ENCODE peak calls at places on chromosomes 13 and 19, in ten cellular contexts. One of them, this sample, is unnamed.

GRCh38 chr19:10773969-10774368 is 56.1 kb downstream of the DNM2 start:
- DNase-seq in fibroblast of lung: no peak
- DNase-seq in lower leg skin: no peak
- DNase-seq in neural progenitor cell: no peak
- DNase-seq in HFF-Myc: no peak
- DNase-seq in bronchial epithelial cell: peak
- DNase-seq in right atrium auricular region: no peak
- DNase-seq in breast epithelium: no peak
- DNase-seq in tibial artery: no peak
- DNase-seq in psoas muscle: no peak
- DNase-seq in this sample: no peak

GRCh38 chr19:42121666-42122069 is 10.6 kb downstream of the POU2F2 start:
- DNase-seq in neural progenitor cell: no peak
- DNase-seq in tibial artery: peak
- DNase-seq in breast epithelium: no peak
- DNase-seq in right atrium auricular region: no peak
- DNase-seq in fibroblast of lung: peak
- DNase-seq in bronchial epithelial cell: peak
- DNase-seq in psoas muscle: peak
- DNase-seq in HFF-Myc: peak
- DNase-seq in lower leg skin: peak
- DNase-seq in this sample: no peak

GRCh38 chr19:43784251-43784980 is 3.6 kb upstream of the KCNN4 start:
- DNase-seq in fibroblast of lung: peak
- DNase-seq in lower leg skin: no peak
- DNase-seq in neural progenitor cell: no peak
- DNase-seq in tibial artery: peak
- DNase-seq in HFF-Myc: peak
- DNase-seq in breast epithelium: no peak
- DNase-seq in psoas muscle: peak
- DNase-seq in bronchial epithelial cell: peak
- DNase-seq in right atrium auricular region: peak
- DNase-seq in this sample: peak

GRCh38 chr13:112887557-112887991 is 81.4 kb upstream of the MCF2L start:
- DNase-seq in right atrium auricular region: no peak
- DNase-seq in breast epithelium: no peak
- DNase-seq in tibial artery: no peak
- DNase-seq in lower leg skin: no peak
- DNase-seq in psoas muscle: no peak
- DNase-seq in fibroblast of lung: no peak
- DNase-seq in neural progenitor cell: no peak
- DNase-seq in bronchial epithelial cell: no peak
- DNase-seq in HFF-Myc: no peak
- DNase-seq in this sample: no peak

GRCh38 chr13:43270043-43270830 is 246.9 kb downstream of the DNAJC15 start:
- DNase-seq in lower leg skin: no peak
- DNase-seq in right atrium auricular region: no peak
- DNase-seq in breast epithelium: no peak
- DNase-seq in psoas muscle: no peak
- DNase-seq in fibroblast of lung: peak
- DNase-seq in tibial artery: no peak
- DNase-seq in bronchial epithelial cell: no peak
- DNase-seq in neural progenitor cell: no peak
- DNase-seq in HFF-Myc: no peak
- DNase-seq in this sample: no peak

GRCh38 chr13:109568273-109568900 is 218.0 kb downstream of the IRS2 start:
- DNase-seq in tibial artery: no peak
- DNase-seq in bronchial epithelial cell: no peak
- DNase-seq in psoas muscle: no peak
- DNase-seq in neural progenitor cell: no peak
- DNase-seq in breast epithelium: no peak
- DNase-seq in right atrium auricular region: no peak
- DNase-seq in fibroblast of lung: peak
- DNase-seq in HFF-Myc: no peak
- DNase-seq in lower leg skin: no peak
- DNase-seq in this sample: no peak

GRCh38 chr19:39212377-39212742 is 8.3 kb upstream of the SYCN start:
- DNase-seq in breast epithelium: no peak
- DNase-seq in bronchial epithelial cell: no peak
- DNase-seq in psoas muscle: no peak
- DNase-seq in right atrium auricular region: no peak
- DNase-seq in neural progenitor cell: peak
- DNase-seq in fibroblast of lung: peak
- DNase-seq in lower leg skin: no peak
- DNase-seq in HFF-Myc: no peak
- DNase-seq in tibial artery: no peak
- DNase-seq in this sample: no peak

GRCh38 chr19:20077791-20078463 is at the start of gene ZNF90:
- DNase-seq in tibial artery: peak
- DNase-seq in fibroblast of lung: peak
- DNase-seq in lower leg skin: peak
- DNase-seq in right atrium auricular region: peak
- DNase-seq in psoas muscle: peak
- DNase-seq in neural progenitor cell: peak
- DNase-seq in breast epithelium: peak
- DNase-seq in bronchial epithelial cell: peak
- DNase-seq in HFF-Myc: peak
- DNase-seq in this sample: peak

GRCh38 chr13:42064259-42064658 is 15.8 kb downstream of the DGKH start:
- DNase-seq in breast epithelium: no peak
- DNase-seq in bronchial epithelial cell: peak
- DNase-seq in fibroblast of lung: peak
- DNase-seq in psoas muscle: peak
- DNase-seq in HFF-Myc: no peak
- DNase-seq in right atrium auricular region: no peak
- DNase-seq in lower leg skin: no peak
- DNase-seq in tibial artery: no peak
- DNase-seq in neural progenitor cell: no peak
- DNase-seq in this sample: no peak

GRCh38 chr13:97798836-97799235 is 154.6 kb upstream of the IPO5 start:
- DNase-seq in fibroblast of lung: peak
- DNase-seq in lower leg skin: no peak
- DNase-seq in breast epithelium: no peak
- DNase-seq in psoas muscle: no peak
- DNase-seq in HFF-Myc: peak
- DNase-seq in right atrium auricular region: no peak
- DNase-seq in neural progenitor cell: no peak
- DNase-seq in bronchial epithelial cell: no peak
- DNase-seq in tibial artery: no peak
- DNase-seq in this sample: no peak

DNA sequence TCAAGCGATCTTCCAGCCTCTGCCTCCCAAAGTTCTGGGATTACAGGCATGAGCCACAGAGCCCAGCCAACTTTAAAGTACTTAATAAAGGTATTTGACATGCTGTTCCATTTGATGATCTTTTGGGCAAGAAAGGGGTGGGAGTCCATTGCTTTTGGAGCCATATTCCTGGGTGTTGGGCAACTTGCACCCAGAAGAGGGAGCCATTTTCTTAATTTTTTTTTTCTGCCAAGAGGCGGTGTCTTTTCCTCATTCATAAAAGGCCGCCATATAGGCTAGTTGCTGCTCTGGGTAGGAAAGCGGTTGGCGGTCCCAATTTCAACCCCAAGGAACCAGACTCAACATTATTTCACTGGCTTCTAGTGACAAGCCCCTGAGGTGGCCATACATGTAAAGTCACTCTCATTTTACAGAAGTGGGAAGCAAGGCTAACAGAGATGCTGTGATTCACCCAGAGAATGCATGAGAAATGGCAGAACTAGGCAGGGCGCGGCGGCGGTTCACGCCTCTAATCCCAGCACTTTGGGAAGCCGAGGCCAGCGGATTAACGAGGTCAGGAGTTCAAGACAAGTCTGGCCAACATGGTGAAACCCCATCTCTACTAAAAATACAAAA is 139.6 kb downstream of the CACNA1A start:
- DNase-seq in neural progenitor cell: peak
- DNase-seq in breast epithelium: no peak
- DNase-seq in bronchial epithelial cell: peak
- DNase-seq in fibroblast of lung: peak
- DNase-seq in HFF-Myc: peak
- DNase-seq in psoas muscle: no peak
- DNase-seq in tibial artery: no peak
- DNase-seq in lower leg skin: no peak
- DNase-seq in right atrium auricular region: no peak
- DNase-seq in this sample: peak
- TF ChIP-seq CTCF in neural progenitor cell: peak
- TF ChIP-seq CTCF in breast epithelium: no peak
- TF ChIP-seq CTCF in bronchial epithelial cell: peak
- TF ChIP-seq CTCF in fibroblast of lung: peak
- TF ChIP-seq CTCF in HFF-Myc: peak
- TF ChIP-seq CTCF in psoas muscle: no peak
- TF ChIP-seq CTCF in tibial artery: no peak
- TF ChIP-seq CTCF in lower leg skin: no peak
- TF ChIP-seq CTCF in right atrium auricular region: no peak
- TF ChIP-seq CTCF in this sample: peak

GRCh38 chr19:47650695-47651094 is 41.8 kb downstream of the BICRA start:
- DNase-seq in lower leg skin: no peak
- DNase-seq in tibial artery: no peak
- DNase-seq in HFF-Myc: no peak
- DNase-seq in bronchial epithelial cell: no peak
- DNase-seq in neural progenitor cell: no peak
- DNase-seq in psoas muscle: no peak
- DNase-seq in fibroblast of lung: no peak
- DNase-seq in right atrium auricular region: no peak
- DNase-seq in breast epithelium: no peak
- DNase-seq in this sample: no peak
- H3K4me3 ChIP-seq in lower leg skin: no peak
- H3K4me3 ChIP-seq in tibial artery: no peak
- H3K4me3 ChIP-seq in HFF-Myc: no peak
- H3K4me3 ChIP-seq in bronchial epithelial cell: no peak
- H3K4me3 ChIP-seq in neural progenitor cell: no peak
- H3K4me3 ChIP-seq in psoas muscle: no peak
- H3K4me3 ChIP-seq in fibroblast of lung: no peak
- H3K4me3 ChIP-seq in right atrium auricular region: no peak
- H3K4me3 ChIP-seq in breast epithelium: no peak
- H3K4me3 ChIP-seq in this sample: no peak

GRCh38 chr19:50854636-50855410 is at the start of gene KLK3:
- DNase-seq in HFF-Myc: no peak
- DNase-seq in tibial artery: no peak
- DNase-seq in fibroblast of lung: no peak
- DNase-seq in lower leg skin: no peak
- DNase-seq in psoas muscle: no peak
- DNase-seq in right atrium auricular region: no peak
- DNase-seq in breast epithelium: no peak
- DNase-seq in neural progenitor cell: no peak
- DNase-seq in bronchial epithelial cell: no peak
- DNase-seq in this sample: no peak

GRCh38 chr19:50857366-50857765 is 2.7 kb downstream of the KLK3 start:
- DNase-seq in bronchial epithelial cell: no peak
- DNase-seq in fibroblast of lung: no peak
- DNase-seq in HFF-Myc: no peak
- DNase-seq in neural progenitor cell: no peak
- DNase-seq in right atrium auricular region: no peak
- DNase-seq in psoas muscle: no peak
- DNase-seq in tibial artery: no peak
- DNase-seq in lower leg skin: no peak
- DNase-seq in breast epithelium: no peak
- DNase-seq in this sample: no peak

GRCh38 chr19:50850738-50851137 is 4.0 kb upstream of the KLK3 start:
- DNase-seq in tibial artery: no peak
- DNase-seq in psoas muscle: no peak
- DNase-seq in neural progenitor cell: no peak
- DNase-seq in HFF-Myc: no peak
- DNase-seq in breast epithelium: no peak
- DNase-seq in right atrium auricular region: no peak
- DNase-seq in fibroblast of lung: no peak
- DNase-seq in bronchial epithelial cell: no peak
- DNase-seq in lower leg skin: no peak
- DNase-seq in this sample: no peak

GRCh38 chr19:50851620-50852019 is 3.1 kb upstream of the KLK3 start:
- DNase-seq in psoas muscle: no peak
- DNase-seq in bronchial epithelial cell: no peak
- DNase-seq in HFF-Myc: no peak
- DNase-seq in fibroblast of lung: no peak
- DNase-seq in tibial artery: no peak
- DNase-seq in neural progenitor cell: no peak
- DNase-seq in breast epithelium: no peak
- DNase-seq in lower leg skin: no peak
- DNase-seq in right atrium auricular region: no peak
- DNase-seq in this sample: no peak
- TF ChIP-seq CTCF in psoas muscle: no peak
- TF ChIP-seq CTCF in bronchial epithelial cell: no peak
- TF ChIP-seq CTCF in HFF-Myc: no peak
- TF ChIP-seq CTCF in fibroblast of lung: no peak
- TF ChIP-seq CTCF in tibial artery: no peak
- TF ChIP-seq CTCF in neural progenitor cell: no peak
- TF ChIP-seq CTCF in breast epithelium: no peak
- TF ChIP-seq CTCF in lower leg skin: no peak
- TF ChIP-seq CTCF in right atrium auricular region: no peak
- TF ChIP-seq CTCF in this sample: no peak

GRCh38 chr13:50122465-50122864 is 107.2 kb downstream of the KCNRG start:
- DNase-seq in neural progenitor cell: peak
- DNase-seq in right atrium auricular region: no peak
- DNase-seq in tibial artery: no peak
- DNase-seq in fibroblast of lung: no peak
- DNase-seq in breast epithelium: no peak
- DNase-seq in lower leg skin: no peak
- DNase-seq in HFF-Myc: no peak
- DNase-seq in bronchial epithelial cell: no peak
- DNase-seq in psoas muscle: no peak
- DNase-seq in this sample: no peak

GRCh38 chr13:50124536-50125305 is 109.5 kb downstream of the KCNRG start:
- DNase-seq in tibial artery: peak
- DNase-seq in psoas muscle: peak
- DNase-seq in lower leg skin: peak
- DNase-seq in breast epithelium: peak
- DNase-seq in right atrium auricular region: no peak
- DNase-seq in neural progenitor cell: peak
- DNase-seq in bronchial epithelial cell: peak
- DNase-seq in HFF-Myc: no peak
- DNase-seq in fibroblast of lung: peak
- DNase-seq in this sample: no peak

GRCh38 chr13:50123862-50124535 is 108.8 kb downstream of the KCNRG start:
- DNase-seq in bronchial epithelial cell: peak
- DNase-seq in lower leg skin: peak
- DNase-seq in breast epithelium: peak
- DNase-seq in right atrium auricular region: peak
- DNase-seq in HFF-Myc: peak
- DNase-seq in neural progenitor cell: peak
- DNase-seq in psoas muscle: peak
- DNase-seq in tibial artery: peak
- DNase-seq in fibroblast of lung: peak
- DNase-seq in this sample: peak

GRCh38 chr13:50123002-50123401 is 107.8 kb downstream of the KCNRG start:
- DNase-seq in fibroblast of lung: no peak
- DNase-seq in tibial artery: no peak
- DNase-seq in psoas muscle: no peak
- DNase-seq in right atrium auricular region: no peak
- DNase-seq in neural progenitor cell: no peak
- DNase-seq in HFF-Myc: no peak
- DNase-seq in bronchial epithelial cell: no peak
- DNase-seq in lower leg skin: no peak
- DNase-seq in breast epithelium: no peak
- DNase-seq in this sample: no peak

DNA sequence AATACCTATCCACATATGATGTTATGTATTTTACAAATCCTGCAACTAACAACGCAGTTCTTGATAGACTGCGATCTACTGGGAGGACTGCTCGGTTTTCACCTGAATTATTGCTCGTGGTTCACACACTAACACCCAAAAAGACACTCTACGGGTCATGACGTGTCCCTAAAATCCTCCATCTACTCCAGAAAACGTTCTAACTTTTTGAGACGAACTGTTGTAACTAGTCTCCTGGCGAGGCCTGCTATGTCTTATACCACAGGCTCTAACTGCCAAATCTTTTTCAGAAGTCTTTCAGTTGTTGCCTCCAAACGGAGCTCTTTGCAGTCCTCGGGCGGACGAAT is 108.2 kb downstream of the KCNRG start:
- DNase-seq in fibroblast of lung: no peak
- DNase-seq in HFF-Myc: no peak
- DNase-seq in right atrium auricular region: no peak
- DNase-seq in lower leg skin: no peak
- DNase-seq in neural progenitor cell: no peak
- DNase-seq in bronchial epithelial cell: no peak
- DNase-seq in tibial artery: no peak
- DNase-seq in breast epithelium: no peak
- DNase-seq in psoas muscle: no peak
- DNase-seq in this sample: no peak
- H3K4me3 ChIP-seq in fibroblast of lung: peak
- H3K4me3 ChIP-seq in HFF-Myc: peak
- H3K4me3 ChIP-seq in right atrium auricular region: peak
- H3K4me3 ChIP-seq in lower leg skin: peak
- H3K4me3 ChIP-seq in neural progenitor cell: peak
- H3K4me3 ChIP-seq in bronchial epithelial cell: peak
- H3K4me3 ChIP-seq in tibial artery: peak
- H3K4me3 ChIP-seq in breast epithelium: peak
- H3K4me3 ChIP-seq in psoas muscle: peak
- H3K4me3 ChIP-seq in this sample: peak